ENCODE peak calls at places on chromosomes 13 and 19, in ten cellular contexts. S is stimulated activated CD4-positive, alpha-beta T cell treated with anti-CD3 and anti-CD28 coated beads, Interleukin-4, amount 100 ng/mL, for 48 hours; V is Peyer's patch; I is effector CD4-positive, alpha-beta T cell; A is AG20443; Y is CD4-positive, alpha-beta T cell; C is left cardiac atrium; N is T1000; L is upper lobe of left lung; Z is activated naive CD8-positive, alpha-beta T cell treated with anti-CD3 and anti-CD28 coated beads, Interleukin-2, amount 50 U/mL, for 24 hours. X is an unnamed sample.

GRCh38 chr13:37531054-37531453 is 67.5 kb downstream of the POSTN start:
- DNase-seq in I (no peak), Y (no peak), L (no peak), C (no peak), Z (no peak), N (peak), V (no peak), S (no peak), A (no peak), X (peak)

GRCh38 chr13:81929988-81930387 is 1589.1 kb upstream of the SPRY2 start:
- DNase-seq in I (no peak), L (no peak), C (no peak), V (no peak), Y (no peak), Z (no peak), N (no peak), A (no peak), S (no peak), X (peak)

GRCh38 chr19:18894254-18895037 is 1.5 kb downstream of the CERS1 start:
- DNase-seq in Z (no peak), L (no peak), I (no peak), A (peak), S (no peak), Y (no peak), C (no peak), V (no peak), N (no peak), X (peak)

GRCh38 chr19:8163781-8164180 is 14.4 kb upstream of the FBN3 start:
- DNase-seq in Y (no peak), V (no peak), N (no peak), A (no peak), S (no peak), C (no peak), Z (no peak), L (no peak), I (no peak), X (peak)

GRCh38 chr19:50333737-50334617 is 4.8 kb upstream of the KCNC3 start:
- DNase-seq in V (peak), Z (peak), L (peak), Y (peak), S (peak), A (peak), N (peak), C (peak), I (peak), X (no peak)

GRCh38 chr19:35309481-35310279 is 17.7 kb downstream of the MAG start:
- DNase-seq in Z (no peak), I (no peak), N (no peak), Y (no peak), S (no peak), L (peak), V (no peak), A (no peak), C (peak), X (peak)

GRCh38 chr19:9306443-9306842 is 3.2 kb downstream of the ZNF699 start:
- DNase-seq in A (peak), C (no peak), Z (no peak), L (no peak), V (no peak), S (no peak), N (no peak), Y (no peak), I (no peak), X (peak)

GRCh38 chr13:26888632-26889031 is 128.0 kb upstream of the GPR12 start:
- DNase-seq in S (no peak), Y (no peak), A (no peak), I (no peak), N (no peak), Z (no peak), C (no peak), L (no peak), V (no peak), X (no peak)

GRCh38 chr19:58544591-58545285 is 874 bp downstream of the TRIM28 start:
- DNase-seq in N (no peak), L (peak), Y (peak), S (no peak), V (no peak), C (peak), Z (peak), I (peak), A (peak), X (peak)

GRCh38 chr19:12163841-12164240 is 945 bp downstream of the ZNF136 start:
- DNase-seq in Y (no peak), N (no peak), V (no peak), A (peak), Z (no peak), I (no peak), C (no peak), L (no peak), S (no peak), X (peak)

GRCh38 chr13:113852536-113853517 is 11.0 kb downstream of the GAS6 start:
- DNase-seq in I (no peak), L (no peak), A (no peak), V (peak), S (no peak), Z (no peak), Y (no peak), C (no peak), N (no peak), X (no peak)

GRCh38 chr19:18117692-18118378 is 20.3 kb downstream of the MAST3 start:
- DNase-seq in S (peak), V (peak), Z (peak), Y (peak), A (peak), I (peak), C (peak), N (peak), L (peak), X (peak)

GRCh38 chr19:38478273-38478971 is 44.9 kb downstream of the RYR1 start:
- DNase-seq in V (no peak), A (no peak), N (no peak), S (no peak), I (no peak), C (no peak), L (no peak), Y (no peak), Z (no peak), X (no peak)